ENCODE peak calls at places on chromosomes 3 and 15, in five cellular contexts. B is Karpas-422; G is effector memory CD4-positive, alpha-beta T cell; Q is transverse colon; F is pancreas. R is an unnamed sample.

GRCh38 chr3:126321490-126321889 is 35.7 kb downstream of the KLF15 start:
- DNase-seq in B (no peak), G (no peak), Q (no peak), F (no peak), R (no peak)

GRCh38 chr3:184508938-184509337 is 52.6 kb upstream of the EPHB3 start:
- DNase-seq in B (no peak), G (no peak), Q (no peak), F (peak; percentile 31), R (no peak)

GRCh38 chr3:168455814-168456213 is 360.1 kb upstream of the GOLIM4 start:
- DNase-seq in B (no peak), G (no peak), Q (no peak), F (no peak), R (no peak)

GRCh38 chr3:164620423-164620822 is 457.9 kb downstream of the SI start:
- DNase-seq in B (no peak), G (no peak), Q (no peak), F (no peak), R (no peak)

GRCh38 chr15:58284293-58284692 is 146.1 kb downstream of the AQP9 start:
- DNase-seq in B (no peak), G (no peak), Q (no peak), F (no peak), R (no peak)

GRCh38 chr3:136728918-136729317 is 23.3 kb downstream of the STAG1 start:
- DNase-seq in B (no peak), G (no peak), Q (no peak), F (no peak), R (no peak)

GRCh38 chr3:72129384-72130094 is 344.6 kb upstream of the PROK2 start:
- DNase-seq in B (no peak), G (no peak), Q (no peak), F (no peak), R (no peak)

GRCh38 chr15:66938114-66938830 is 127.1 kb upstream of the SMAD3 start:
- DNase-seq in B (no peak), G (no peak), Q (no peak), F (no peak), R (no peak)

GRCh38 chr15:44265757-44266156 is 22.8 kb upstream of the GOLM2 start:
- DNase-seq in B (no peak), G (no peak), Q (no peak), F (no peak), R (no peak)

GRCh38 chr3:117400303-117400702 is 690.7 kb downstream of the TUSC7 start:
- DNase-seq in B (no peak), G (no peak), Q (no peak), F (no peak), R (no peak)

GRCh38 chr15:51731549-51732267 is 5.7 kb downstream of the LYSMD2 start:
- DNase-seq in B (peak; percentile 83), G (peak; percentile 25), Q (peak; percentile 28), F (no peak), R (no peak)

GRCh38 chr3:117692416-117692995 is 982.9 kb downstream of the TUSC7 start:
- DNase-seq in B (no peak), G (no peak), Q (no peak), F (no peak), R (no peak)

GRCh38 chr3:70849911-70850699 is 537.7 kb upstream of the MDFIC2 start:
- DNase-seq in B (no peak), G (no peak), Q (no peak), F (no peak), R (no peak)

GRCh38 chr3:87209115-87209514 is 18.0 kb upstream of the CHMP2B start:
- DNase-seq in B (no peak), G (no peak), Q (no peak), F (no peak), R (no peak)

GRCh38 chr3:141321109-141321497 is 47.2 kb upstream of the ZBTB38 start:
- DNase-seq in B (no peak), G (no peak), Q (no peak), F (no peak), R (no peak)

GRCh38 chr3:19213608-19214220 is 65.4 kb downstream of the KCNH8 start:
- DNase-seq in B (no peak), G (no peak), Q (no peak), F (no peak), R (no peak)
- H3K4me3 ChIP-seq in B (no peak overlapping the region), G (no peak overlapping the region), Q (no peak overlapping the region), F (no peak overlapping the region), R (no peak overlapping the region)

DNA sequence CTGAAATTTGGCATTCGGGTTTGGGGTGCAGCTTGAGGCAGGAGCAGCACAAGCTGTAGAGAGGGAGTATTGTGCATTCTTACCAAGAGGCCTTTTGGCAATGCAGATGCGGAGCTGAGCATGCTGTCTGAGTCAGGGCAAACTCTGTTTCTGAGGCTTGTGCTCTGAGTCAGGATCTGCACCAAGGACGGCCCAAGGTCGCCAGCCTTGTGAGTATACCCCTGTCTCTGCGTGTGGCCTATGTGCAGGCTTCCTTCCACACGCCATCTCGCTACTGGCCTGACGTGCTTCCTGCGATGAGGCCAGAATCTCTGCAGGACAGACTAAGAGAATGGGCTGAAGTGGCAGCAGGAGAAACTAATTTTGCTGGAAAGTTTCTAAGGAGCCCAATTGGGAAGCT is 83.8 kb upstream of the ROPN1 start:
- DNase-seq in B (no peak), G (no peak), Q (no peak), F (no peak), R (peak; percentile 74)
- H3K27ac ChIP-seq in B (no peak overlapping the region), G (no peak overlapping the region), Q (no peak overlapping the region), F (no peak overlapping the region), R (peak overlapping the region; percentile 47)

GRCh38 chr3:152282813-152283212 is 14.1 kb downstream of the MBNL1 start:
- DNase-seq in B (no peak), G (no peak), Q (no peak), F (no peak), R (no peak)

GRCh38 chr3:152281032-152281713 is 12.4 kb downstream of the MBNL1 start:
- DNase-seq in B (peak; percentile 62), G (no peak), Q (no peak), F (no peak), R (no peak)

GRCh38 chr3:152279474-152279873 is 10.7 kb downstream of the MBNL1 start:
- DNase-seq in B (no peak), G (no peak), Q (no peak), F (no peak), R (no peak)

GRCh38 chr3:152278674-152279427 is 10.1 kb downstream of the MBNL1 start:
- DNase-seq in B (no peak), G (no peak), Q (no peak), F (no peak), R (no peak)

DNA sequence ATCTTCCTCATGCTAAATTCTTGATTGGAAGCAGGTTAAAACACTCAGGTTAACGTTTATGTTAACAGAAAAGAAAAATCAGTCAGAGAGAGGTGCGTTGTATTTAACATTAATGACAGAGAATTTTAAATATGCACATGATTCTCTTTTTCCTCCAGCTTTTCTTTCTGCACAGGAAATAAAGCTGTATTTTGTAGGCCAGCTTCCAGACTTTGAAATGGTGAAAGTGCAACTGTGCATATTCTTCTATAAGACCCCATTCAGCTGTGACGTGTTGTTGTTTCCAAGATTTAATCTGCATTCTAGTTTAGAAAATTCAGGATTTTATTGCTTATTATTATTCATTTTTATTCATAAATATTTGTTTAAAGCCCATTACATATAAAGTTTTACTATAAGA is 11.8 kb downstream of the MBNL1 start:
- DNase-seq in B (no peak), G (no peak), Q (no peak), F (no peak), R (no peak)
- H3K4me3 ChIP-seq in B (no peak overlapping the region), G (peak overlapping the region; percentile 18), Q (no peak overlapping the region), F (no peak overlapping the region), R (peak overlapping the region; percentile 40)

GRCh38 chr3:149247929-149248691 is 26.5 kb upstream of the CP start:
- DNase-seq in B (peak; percentile 76), G (no peak), Q (no peak), F (peak; percentile 30), R (no peak)
- H3K27ac ChIP-seq in B (peak overlapping the region; percentile 79), G (no peak overlapping the region), Q (no peak overlapping the region), F (peak overlapping the region; percentile 15), R (peak overlapping the region; percentile 30)

GRCh38 chr3:23948761-23949160 is 3.7 kb downstream of the NR1D2 start:
- DNase-seq in B (no peak), G (no peak), Q (no peak), F (no peak), R (no peak)

GRCh38 chr3:23950303-23950702 is 5.2 kb downstream of the NR1D2 start:
- DNase-seq in B (no peak), G (no peak), Q (no peak), F (no peak), R (no peak)

GRCh38 chr3:23945903-23946751 is 1.0 kb downstream of the NR1D2 start:
- DNase-seq in B (peak; percentile 98), G (peak; percentile 98), Q (peak; percentile 99), F (peak; percentile 98), R (peak; percentile 98)

GRCh38 chr3:23952646-23953045 is 7.6 kb downstream of the NR1D2 start:
- DNase-seq in B (peak; percentile 78), G (no peak), Q (no peak), F (no peak), R (no peak)

GRCh38 chr3:23949784-23950183 is 4.7 kb downstream of the NR1D2 start:
- DNase-seq in B (no peak), G (no peak), Q (peak; percentile 56), F (no peak), R (peak; percentile 59)
- H3K4me3 ChIP-seq in B (no peak overlapping the region), G (no peak overlapping the region), Q (no peak overlapping the region), F (no peak overlapping the region), R (no peak overlapping the region)